ENCODE peak calls at places on chromosomes 6 and 20, in seven cellular contexts. K is NCI-H460; Z is stimulated activated CD4-positive, alpha-beta T cell treated with anti-CD3 and anti-CD28 coated beads, Interleukin-12 subunit alpha, Interleukin-12 subunit beta, amount 100 ng/mL, for 48 hours; J is NCI-H1092; O is GM12878; D is CD4-positive, CD25-positive, alpha-beta regulatory T cell; T is NCI-H510A treated with DMSO at 0.1 percent for 48 hours. X is an unnamed sample.

GRCh38 chr6:111872521-111873177 is 603 bp downstream of the FYN start:
- DNase-seq in K (no peak), Z (peak), D (peak), O (no peak), J (no peak), T (no peak), X (no peak)

GRCh38 chr6:169915769-169916550 is 164.5 kb downstream of the ERMARD start:
- DNase-seq in D (no peak), Z (no peak), T (no peak), O (no peak), K (no peak), J (no peak), X (peak)

GRCh38 chr6:112279044-112279916 is 24.9 kb upstream of the LAMA4 start:
- DNase-seq in Z (no peak), O (no peak), D (no peak), T (no peak), J (no peak), K (no peak), X (peak)

GRCh38 chr20:38125157-38126056 is 39.7 kb downstream of the TGM2 start:
- DNase-seq in K (no peak), T (peak), D (no peak), J (peak), O (no peak), Z (no peak), X (peak)

GRCh38 chr20:57577679-57578475 is 17.0 kb downstream of the PCK1 start:
- DNase-seq in D (no peak), T (no peak), Z (no peak), K (no peak), J (no peak), O (no peak), X (no peak)

GRCh38 chr6:67768972-67769371 is 866.1 kb upstream of the ADGRB3 start:
- DNase-seq in K (no peak), D (no peak), T (no peak), O (peak), Z (no peak), J (no peak), X (no peak)

GRCh38 chr20:672975-673604 is 2.5 kb downstream of the SCRT2 start:
- DNase-seq in O (no peak), T (no peak), J (no peak), K (no peak), Z (no peak), D (no peak), X (no peak)

GRCh38 chr6:70676821-70677220 is 9.1 kb downstream of the SMAP1 start:
- DNase-seq in J (no peak), O (no peak), K (no peak), T (no peak), D (no peak), Z (no peak), X (no peak)

GRCh38 chr6:160978141-160978926 is 13.2 kb upstream of the MAP3K4 start:
- DNase-seq in J (no peak), T (no peak), Z (no peak), K (no peak), O (no peak), D (no peak), X (no peak)